ENCODE peak calls at places on chromosomes 16 and 17, in six cellular contexts. D is esophagus squamous epithelium, V is Peyer's patch, A is prostate gland, C is GM12891, G is A549. Y is an unnamed sample.

GRCh38 chr17:58947411-58948208 is 159.1 kb downstream of the TRIM37 start:
- DNase-seq in D (no peak), V (no peak), A (no peak), C (no peak), G (no peak), Y (no peak)

GRCh38 chr17:64992325-64992802 is 64.2 kb downstream of the GNA13 start:
- DNase-seq in D (no peak), V (no peak), A (no peak), C (no peak), G (peak), Y (no peak)

GRCh38 chr16:88701541-88702363 is 4.5 kb downstream of the RNF166 start:
- DNase-seq in D (no peak), V (no peak), A (no peak), C (no peak), G (no peak), Y (no peak)

GRCh38 chr16:73713817-73714495 is 582.7 kb upstream of the PSMD7 start:
- DNase-seq in D (no peak), V (no peak), A (no peak), C (no peak), G (peak), Y (no peak)

GRCh38 chr16:12612598-12613101 is 191.0 kb downstream of the CPPED1 start:
- DNase-seq in D (no peak), V (no peak), A (no peak), C (no peak), G (peak), Y (no peak)

GRCh38 chr16:72042157-72042660 is 12.1 kb upstream of the HP start:
- DNase-seq in D (no peak), V (no peak), A (no peak), C (no peak), G (no peak), Y (no peak)

GRCh38 chr16:87648236-87648635 is 45.9 kb downstream of the JPH3 start:
- DNase-seq in D (no peak), V (no peak), A (no peak), C (no peak), G (no peak), Y (no peak)

GRCh38 chr17:61203765-61204164 is 195.9 kb upstream of the TBX2 start:
- DNase-seq in D (no peak), V (no peak), A (no peak), C (no peak), G (no peak), Y (no peak)

GRCh38 chr17:59859444-59860025 is 33.2 kb downstream of the TUBD1 start:
- DNase-seq in D (no peak), V (no peak), A (no peak), C (no peak), G (no peak), Y (no peak)

GRCh38 chr17:75645501-75645888 is 12.3 kb downstream of the SMIM5 start:
- DNase-seq in D (no peak), V (no peak), A (peak), C (no peak), G (peak), Y (no peak)

GRCh38 chr17:7750321-7750821 is 32.8 kb downstream of the DNAH2 start:
- DNase-seq in D (no peak), V (no peak), A (no peak), C (no peak), G (no peak), Y (no peak)

GRCh38 chr17:28745052-28745776 is 1.4 kb downstream of the TRAF4 start:
- DNase-seq in D (no peak), V (peak), A (peak), C (no peak), G (no peak), Y (peak)
- TF ChIP-seq POLR2A in D (peak), V (no peak), A (no peak), C (peak), G (no peak), Y (no peak)

DNA sequence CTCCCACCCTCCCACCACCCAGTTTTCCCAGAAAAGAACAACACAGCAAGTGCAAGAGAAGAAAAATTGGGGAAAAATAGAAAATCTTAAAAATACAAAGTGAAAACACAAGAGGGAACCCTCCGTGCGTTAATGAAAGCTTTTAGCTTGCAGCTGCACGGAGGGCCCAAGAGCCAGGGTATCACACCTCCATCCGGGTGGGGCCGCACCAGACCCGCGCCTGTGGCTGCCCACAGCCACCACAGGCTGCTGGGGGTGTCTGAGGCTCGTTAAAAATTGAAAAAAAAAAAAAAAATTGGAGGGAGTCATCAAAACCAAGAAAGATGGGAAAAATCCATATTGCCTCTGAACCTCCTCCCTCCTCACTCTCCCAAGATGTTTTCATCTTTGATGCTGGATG is 18.6 kb downstream of the ENGASE start:
- DNase-seq in D (no peak), V (no peak), A (no peak), C (no peak), G (no peak), Y (no peak)
- TF ChIP-seq POLR2A in D (no peak), V (no peak), A (no peak), C (no peak), G (no peak), Y (no peak)

DNA sequence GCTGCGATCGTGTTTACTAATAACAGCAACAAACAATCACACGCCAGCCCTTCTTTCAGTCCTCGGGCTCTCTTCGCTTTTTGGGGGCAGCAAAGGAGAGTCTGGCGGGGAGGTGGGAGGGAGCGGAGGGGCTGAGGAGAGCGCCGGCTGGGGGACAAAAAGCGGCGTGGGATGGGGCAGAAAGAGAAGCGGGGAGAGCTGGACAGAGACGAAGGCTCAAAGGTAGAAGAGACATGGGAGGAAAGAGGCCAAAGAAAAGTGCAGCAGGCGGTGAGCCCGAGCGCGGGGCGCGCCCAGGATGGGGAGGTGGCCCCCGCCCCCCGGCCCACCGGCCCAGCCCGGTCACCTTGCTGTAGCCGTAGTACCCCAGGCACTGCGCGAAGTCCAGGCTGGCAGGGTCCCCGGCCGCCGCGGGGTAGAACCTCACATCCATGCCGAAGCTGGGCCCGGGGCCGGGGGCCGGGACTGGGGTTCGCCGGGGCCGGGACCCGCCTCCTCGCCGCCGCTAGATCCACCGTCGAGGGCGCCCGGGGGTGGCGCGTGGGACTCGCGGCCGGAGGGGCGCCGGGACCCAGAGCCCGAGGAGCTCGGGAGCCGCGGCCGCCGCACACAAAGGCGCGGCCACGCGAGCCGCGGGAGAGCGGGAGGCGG is 527 bp downstream of the TOX3 start:
- DNase-seq in D (no peak), V (peak), A (no peak), C (peak), G (no peak), Y (no peak)
- TF ChIP-seq POLR2A in D (no peak), V (no peak), A (no peak), C (no peak), G (no peak), Y (no peak)

DNA sequence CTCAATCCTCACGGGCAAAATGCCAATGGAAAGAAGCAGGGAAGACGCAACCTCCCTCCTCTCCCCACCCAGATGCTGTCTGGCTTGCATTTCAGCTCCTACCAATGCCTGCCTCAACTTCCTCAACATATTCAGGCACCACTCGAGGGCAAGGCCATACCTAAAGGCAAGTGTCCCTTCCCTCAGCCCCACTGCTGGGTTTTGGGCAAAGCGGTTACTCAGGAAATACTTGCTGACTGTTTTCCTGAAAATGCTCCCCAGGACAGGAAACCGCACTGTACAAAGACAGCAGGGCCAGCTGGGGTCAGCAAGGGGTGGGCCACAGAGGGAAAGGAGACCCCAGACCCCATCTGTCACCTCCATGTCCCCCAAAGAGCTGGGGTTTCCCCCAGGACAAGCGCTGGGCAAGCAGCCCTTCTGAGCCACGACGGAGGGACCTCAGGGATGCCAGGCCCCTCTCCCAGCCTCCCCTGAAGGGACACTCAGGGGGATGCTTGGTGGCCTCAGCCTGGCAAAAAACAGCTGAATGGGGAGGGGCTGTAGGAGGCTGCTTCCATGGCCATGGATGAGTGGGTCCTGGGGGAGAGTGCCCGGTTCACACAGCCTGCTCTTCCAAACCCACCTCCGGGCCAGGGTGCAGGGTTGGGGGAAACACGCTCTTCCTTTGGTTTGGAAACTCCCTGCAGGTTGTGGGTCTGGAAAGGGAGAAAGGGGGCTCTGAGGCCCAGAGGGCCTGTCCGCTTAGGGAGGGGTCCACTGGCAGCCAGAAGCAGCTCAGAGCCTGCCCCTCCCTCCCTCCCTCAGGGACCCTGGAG is 47.9 kb upstream of the DOC2B start:
- DNase-seq in D (no peak), V (no peak), A (no peak), C (no peak), G (no peak), Y (no peak)
- TF ChIP-seq POLR2A in D (no peak), V (no peak), A (no peak), C (no peak), G (no peak), Y (no peak)

DNA sequence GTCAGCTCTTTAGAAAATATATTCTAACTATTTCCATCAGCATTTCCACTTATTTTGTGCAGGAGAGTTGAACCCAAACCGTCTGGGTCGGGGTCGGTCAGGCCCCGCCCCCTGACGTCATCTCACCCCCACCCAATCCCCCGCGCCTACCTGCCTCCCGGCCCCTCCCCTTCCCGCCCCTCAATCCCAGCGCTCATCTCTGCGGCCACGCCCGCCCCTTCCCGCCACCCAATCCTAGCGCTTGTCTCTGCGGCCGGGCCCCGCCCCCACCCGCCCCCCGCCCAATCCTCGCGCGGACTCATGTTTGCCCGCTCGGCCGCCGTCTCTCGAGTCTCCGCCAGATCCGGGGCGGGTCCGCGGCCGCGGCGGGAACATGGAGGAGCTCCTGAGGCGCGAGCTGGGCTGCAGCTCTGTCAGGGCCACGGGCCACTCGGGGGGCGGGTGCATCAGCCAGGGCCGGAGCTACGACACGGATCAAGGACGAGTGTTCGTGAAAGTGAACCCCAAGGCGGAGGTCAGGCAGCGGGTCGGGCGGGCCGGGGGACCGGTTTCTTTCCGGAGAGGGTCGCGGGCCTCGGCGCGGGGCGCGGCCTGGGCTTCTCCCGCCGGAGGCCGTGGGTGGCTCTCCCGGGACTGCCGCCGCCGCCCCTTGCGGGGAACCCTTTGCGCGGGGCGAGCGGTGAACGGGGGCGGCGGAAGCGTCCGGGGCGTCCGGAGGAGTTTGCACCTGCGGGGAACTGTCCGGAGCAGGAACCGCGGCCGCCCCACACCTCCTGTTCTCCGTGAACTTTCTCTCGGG is at the start of gene FN3KRP:
- DNase-seq in D (peak), V (peak), A (peak), C (peak), G (peak), Y (peak)
- TF ChIP-seq POLR2A in D (peak), V (peak), A (peak), C (peak), G (peak), Y (no peak)

Y was measured in heart left ventricle.